ENCODE peak calls at places on chromosome 6, in five cellular contexts. One of them, this sample, is unnamed.

GRCh38 chr6:20705741-20706140 is 171.5 kb downstream of the CDKAL1 start:
- DNase-seq in H1: no peak
- DNase-seq in GM12878: no peak
- DNase-seq in HepG2: peak
- DNase-seq in K562: no peak
- DNase-seq in this sample: no peak

GRCh38 chr6:161074496-161075140 is 83.0 kb downstream of the MAP3K4 start:
- DNase-seq in HepG2: no peak
- DNase-seq in H1: no peak
- DNase-seq in GM12878: no peak
- DNase-seq in K562: no peak
- DNase-seq in this sample: no peak

GRCh38 chr6:69894578-69895347 is 28.4 kb downstream of the COL19A1 start:
- DNase-seq in H1: no peak
- DNase-seq in K562: no peak
- DNase-seq in GM12878: peak
- DNase-seq in HepG2: no peak
- DNase-seq in this sample: no peak

GRCh38 chr6:65979120-65979519 is 272.1 kb upstream of the EYS start:
- DNase-seq in GM12878: no peak
- DNase-seq in K562: no peak
- DNase-seq in H1: no peak
- DNase-seq in HepG2: no peak
- DNase-seq in this sample: no peak

GRCh38 chr6:90468080-90468479 is 118.8 kb downstream of the MAP3K7 start:
- DNase-seq in K562: peak
- DNase-seq in H1: no peak
- DNase-seq in HepG2: no peak
- DNase-seq in GM12878: no peak
- DNase-seq in this sample: no peak

GRCh38 chr6:149499066-149499465 is 14.3 kb upstream of the ZC3H12D start:
- DNase-seq in HepG2: peak
- DNase-seq in GM12878: no peak
- DNase-seq in K562: no peak
- DNase-seq in H1: no peak
- DNase-seq in this sample: no peak

GRCh38 chr6:44456070-44456965 is 68.8 kb downstream of the CDC5L start:
- DNase-seq in GM12878: no peak
- DNase-seq in K562: peak
- DNase-seq in HepG2: peak
- DNase-seq in H1: no peak
- DNase-seq in this sample: peak

GRCh38 chr6:124480021-124480430 is 482.2 kb upstream of the RNF217 start:
- DNase-seq in H1: no peak
- DNase-seq in GM12878: no peak
- DNase-seq in K562: no peak
- DNase-seq in HepG2: no peak
- DNase-seq in this sample: no peak

GRCh38 chr6:139536751-139537617 is 162.5 kb upstream of the CITED2 start:
- DNase-seq in K562: no peak
- DNase-seq in HepG2: no peak
- DNase-seq in H1: no peak
- DNase-seq in GM12878: no peak
- DNase-seq in this sample: no peak

GRCh38 chr6:48032156-48032555 is 78.8 kb downstream of the PTCHD4 start:
- DNase-seq in HepG2: peak
- DNase-seq in H1: no peak
- DNase-seq in GM12878: no peak
- DNase-seq in K562: no peak
- DNase-seq in this sample: no peak

GRCh38 chr6:167306401-167306998 is 15.4 kb downstream of the UNC93A start:
- DNase-seq in H1: no peak
- DNase-seq in HepG2: peak
- DNase-seq in K562: no peak
- DNase-seq in GM12878: no peak
- DNase-seq in this sample: peak

GRCh38 chr6:28005124-28005662 is 48.2 kb downstream of the OR2B6 start:
- DNase-seq in H1: no peak
- DNase-seq in K562: no peak
- DNase-seq in GM12878: no peak
- DNase-seq in HepG2: no peak
- DNase-seq in this sample: no peak

GRCh38 chr6:149389509-149390297 is 10.4 kb upstream of the SUMO4 start:
- DNase-seq in GM12878: no peak
- DNase-seq in H1: no peak
- DNase-seq in K562: no peak
- DNase-seq in HepG2: no peak
- DNase-seq in this sample: no peak

GRCh38 chr6:100382031-100382430 is 82.7 kb downstream of the SIM1 start:
- DNase-seq in K562: no peak
- DNase-seq in H1: no peak
- DNase-seq in HepG2: no peak
- DNase-seq in GM12878: no peak
- DNase-seq in this sample: no peak

GRCh38 chr6:36318690-36319435 is 17.8 kb downstream of the BNIP5 start:
- DNase-seq in GM12878: no peak
- DNase-seq in K562: no peak
- DNase-seq in HepG2: peak
- DNase-seq in H1: no peak
- DNase-seq in this sample: no peak

GRCh38 chr6:111850288-111850937 is 22.8 kb downstream of the FYN start:
- DNase-seq in K562: no peak
- DNase-seq in H1: no peak
- DNase-seq in GM12878: no peak
- DNase-seq in HepG2: no peak
- DNase-seq in this sample: no peak

GRCh38 chr6:151009576-151009975 is 144.1 kb downstream of the MTHFD1L start:
- DNase-seq in HepG2: no peak
- DNase-seq in K562: no peak
- DNase-seq in GM12878: no peak
- DNase-seq in H1: peak
- DNase-seq in this sample: no peak

GRCh38 chr6:152087701-152088100 is 280.2 kb downstream of the ESR1 start:
- DNase-seq in GM12878: no peak
- DNase-seq in H1: no peak
- DNase-seq in K562: no peak
- DNase-seq in HepG2: no peak
- DNase-seq in this sample: no peak

GRCh38 chr6:134080171-134080795 is 27.9 kb upstream of the SLC2A12 start:
- DNase-seq in HepG2: no peak
- DNase-seq in K562: no peak
- DNase-seq in H1: no peak
- DNase-seq in GM12878: no peak
- DNase-seq in this sample: no peak

GRCh38 chr6:17305219-17306001 is 24.2 kb downstream of the RBM24 start:
- DNase-seq in H1: no peak
- DNase-seq in HepG2: no peak
- DNase-seq in GM12878: no peak
- DNase-seq in K562: peak
- DNase-seq in this sample: no peak

GRCh38 chr6:11485261-11485660 is 52.3 kb upstream of the TMEM170B start:
- DNase-seq in H1: no peak
- DNase-seq in HepG2: no peak
- DNase-seq in K562: no peak
- DNase-seq in GM12878: no peak
- DNase-seq in this sample: no peak

GRCh38 chr6:35601331-35602132 is 87.2 kb downstream of the FKBP5 start:
- DNase-seq in HepG2: peak
- DNase-seq in H1: peak
- DNase-seq in GM12878: no peak
- DNase-seq in K562: no peak
- DNase-seq in this sample: peak

GRCh38 chr6:56758553-56758952 is 115.9 kb upstream of the DST start:
- DNase-seq in HepG2: no peak
- DNase-seq in GM12878: no peak
- DNase-seq in K562: no peak
- DNase-seq in H1: no peak
- DNase-seq in this sample: no peak

GRCh38 chr6:135128268-135128914 is 52.7 kb upstream of the MYB start:
- DNase-seq in GM12878: no peak
- DNase-seq in H1: no peak
- DNase-seq in HepG2: no peak
- DNase-seq in K562: no peak
- DNase-seq in this sample: no peak

GRCh38 chr6:137852346-137852745 is 14.7 kb upstream of the TNFAIP3 start:
- DNase-seq in K562: no peak
- DNase-seq in GM12878: no peak
- DNase-seq in H1: no peak
- DNase-seq in HepG2: no peak
- DNase-seq in this sample: no peak

GRCh38 chr6:79375635-79376425 is 141.3 kb upstream of the HMGN3 start:
- DNase-seq in GM12878: no peak
- DNase-seq in K562: no peak
- DNase-seq in HepG2: no peak
- DNase-seq in H1: no peak
- DNase-seq in this sample: no peak

GRCh38 chr6:139367810-139368321 is 6.6 kb downstream of the CITED2 start:
- DNase-seq in K562: peak
- DNase-seq in GM12878: no peak
- DNase-seq in HepG2: no peak
- DNase-seq in H1: peak
- DNase-seq in this sample: no peak

GRCh38 chr6:100484474-100484873 is 19.8 kb upstream of the SIM1 start:
- DNase-seq in HepG2: no peak
- DNase-seq in GM12878: peak
- DNase-seq in H1: no peak
- DNase-seq in K562: no peak
- DNase-seq in this sample: no peak

DNA sequence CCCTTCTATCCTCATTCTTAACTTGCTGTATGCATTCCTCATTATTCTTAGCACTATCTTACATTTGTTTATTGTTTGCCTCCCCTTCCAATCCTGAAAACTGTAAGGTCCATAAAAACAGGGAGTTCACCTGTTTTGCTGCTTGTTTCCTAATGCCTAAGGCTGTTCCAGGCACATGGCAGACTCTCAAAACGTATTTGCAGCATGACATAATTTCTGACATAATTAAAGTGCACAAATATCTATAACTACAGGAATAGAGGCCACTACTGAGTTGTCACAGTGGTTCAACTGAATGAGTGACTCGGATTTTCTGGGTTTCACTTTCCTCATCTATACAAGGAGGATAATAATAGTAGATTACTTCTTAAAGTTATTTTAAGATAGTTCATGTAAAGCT is 83.0 kb downstream of the HFE start:
- DNase-seq in GM12878: no peak
- DNase-seq in K562: no peak
- DNase-seq in H1: no peak
- DNase-seq in HepG2: no peak
- DNase-seq in this sample: no peak
- TF ChIP-seq ZNF274 in GM12878: no peak
- TF ChIP-seq ZNF274 in K562: no peak
- TF ChIP-seq ZNF274 in H1: no peak
- TF ChIP-seq ZNF274 in HepG2: no peak
- TF ChIP-seq ZNF274 in this sample: no peak

DNA sequence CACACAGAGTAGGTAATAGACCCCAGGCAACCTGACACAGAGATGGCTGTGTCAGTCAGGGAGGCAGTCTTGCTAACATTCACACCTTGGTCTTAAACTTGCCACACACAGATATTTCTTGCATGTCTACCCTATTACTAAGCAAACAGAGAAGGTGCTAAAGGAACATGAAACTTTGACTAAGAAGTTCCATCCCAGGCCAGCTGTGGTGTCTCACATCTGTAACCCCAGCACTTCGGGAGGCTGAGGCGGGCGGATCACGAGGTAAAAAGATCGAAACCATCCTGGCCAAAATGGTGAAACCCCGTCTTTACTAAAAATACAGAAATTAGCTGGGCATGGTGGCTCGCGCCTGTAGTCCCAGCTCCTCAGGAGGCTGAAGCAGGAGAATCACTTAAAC is 222.4 kb upstream of the JARID2 start:
- DNase-seq in H1: no peak
- DNase-seq in K562: no peak
- DNase-seq in HepG2: no peak
- DNase-seq in GM12878: peak
- DNase-seq in this sample: no peak
- TF ChIP-seq MAX in H1: no peak
- TF ChIP-seq MAX in K562: no peak
- TF ChIP-seq MAX in HepG2: no peak
- TF ChIP-seq MAX in GM12878: no peak
- TF ChIP-seq MAX in this sample: no peak

DNA sequence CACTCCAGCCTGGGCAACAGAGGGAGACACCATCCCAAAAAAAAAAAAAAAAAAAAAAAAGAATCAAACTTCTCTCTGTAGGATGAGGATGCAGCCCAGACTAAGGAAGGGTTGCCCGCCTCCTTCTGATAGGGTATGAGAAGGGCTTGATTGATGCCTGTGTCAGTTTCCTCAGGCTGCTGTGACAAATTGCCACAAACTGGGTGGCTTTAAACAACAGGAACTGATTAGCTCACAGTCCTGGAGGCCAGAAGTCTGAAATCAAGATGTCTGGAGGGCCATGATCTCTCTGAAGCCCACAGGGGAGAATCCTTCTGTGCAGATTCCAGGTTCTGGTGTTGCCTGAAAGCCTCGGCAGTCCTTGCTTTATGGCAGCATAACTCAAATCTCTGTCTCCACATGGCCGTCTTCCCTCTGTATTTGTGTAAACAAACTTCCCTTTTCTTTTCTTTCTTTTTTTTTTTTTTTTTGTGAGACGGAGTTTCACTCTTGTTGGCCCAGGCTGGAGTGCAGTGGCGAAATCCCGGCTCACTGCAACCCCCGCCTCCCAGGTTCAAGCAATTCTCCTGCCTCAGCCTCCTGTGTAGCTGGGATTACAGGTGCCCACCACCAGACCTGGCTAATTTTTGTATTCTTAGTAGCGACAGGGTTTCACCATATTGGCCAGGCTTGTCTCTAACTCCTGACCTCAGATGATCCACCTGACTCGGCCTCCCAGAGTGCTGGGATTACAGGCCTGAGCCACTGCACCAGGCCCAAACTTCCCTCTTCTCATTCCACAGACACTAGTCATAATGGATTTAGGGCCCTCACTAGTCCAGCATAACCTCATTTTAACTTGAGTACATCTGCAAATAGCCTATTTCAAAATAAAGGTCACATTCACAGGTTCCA is 11.2 kb upstream of the CDK19 start:
- DNase-seq in GM12878: no peak
- DNase-seq in HepG2: no peak
- DNase-seq in H1: no peak
- DNase-seq in K562: no peak
- DNase-seq in this sample: no peak
- TF ChIP-seq RAD21 in GM12878: no peak
- TF ChIP-seq RAD21 in HepG2: no peak
- TF ChIP-seq RAD21 in H1: no peak
- TF ChIP-seq RAD21 in K562: no peak
- TF ChIP-seq RAD21 in this sample: no peak

DNA sequence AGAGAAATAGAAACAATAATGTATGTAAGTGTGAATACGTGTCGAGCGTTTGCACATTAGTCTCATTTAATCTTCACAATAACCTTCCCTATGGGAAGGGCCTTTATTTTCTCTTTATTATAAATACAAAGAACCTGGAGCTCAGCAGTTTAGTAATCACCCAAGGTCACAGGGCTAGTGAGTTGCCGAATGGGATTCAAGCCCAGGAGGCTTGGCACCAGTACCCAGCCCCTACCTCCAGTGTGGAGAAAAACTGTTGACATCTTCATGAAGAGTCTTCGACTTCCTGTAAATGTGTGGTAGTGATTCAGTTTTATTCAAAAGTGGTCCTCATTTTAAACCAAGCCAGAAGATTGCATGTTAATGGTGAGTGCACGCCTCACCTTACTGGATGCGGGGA is 162.8 kb downstream of the SCML4 start:
- DNase-seq in HepG2: no peak
- DNase-seq in GM12878: no peak
- DNase-seq in K562: no peak
- DNase-seq in H1: no peak
- DNase-seq in this sample: no peak
- TF ChIP-seq ZNF274 in HepG2: no peak
- TF ChIP-seq ZNF274 in GM12878: no peak
- TF ChIP-seq ZNF274 in K562: no peak
- TF ChIP-seq ZNF274 in H1: no peak
- TF ChIP-seq ZNF274 in this sample: no peak

This sample was measured in HCT116.